ENCODE peak calls at places on chromosomes 5 and 9, in nine cellular contexts. One of them, this sample, is unnamed.

GRCh38 chr9:4640027-4640426 is 22.1 kb upstream of the PLPP6 start:
- DNase-seq in tibial nerve: no peak
- DNase-seq in IMR-90: no peak
- DNase-seq in NB4: peak
- DNase-seq in lower leg skin: no peak
- DNase-seq in H1: no peak
- DNase-seq in ovary: no peak
- DNase-seq in heart left ventricle: no peak
- DNase-seq in thyroid gland: peak
- DNase-seq in this sample: no peak

GRCh38 chr5:133825631-133826289 is 142.7 kb downstream of the C5orf15 start:
- DNase-seq in tibial nerve: no peak
- DNase-seq in IMR-90: no peak
- DNase-seq in NB4: no peak
- DNase-seq in lower leg skin: peak
- DNase-seq in H1: no peak
- DNase-seq in ovary: no peak
- DNase-seq in heart left ventricle: no peak
- DNase-seq in thyroid gland: peak
- DNase-seq in this sample: peak

GRCh38 chr5:123097483-123097870 is 8.4 kb downstream of the PRDM6 start:
- DNase-seq in tibial nerve: no peak
- DNase-seq in IMR-90: no peak
- DNase-seq in NB4: no peak
- DNase-seq in lower leg skin: no peak
- DNase-seq in H1: no peak
- DNase-seq in ovary: no peak
- DNase-seq in heart left ventricle: no peak
- DNase-seq in thyroid gland: no peak
- DNase-seq in this sample: no peak

GRCh38 chr5:61477788-61478187 is 145.7 kb downstream of the ZSWIM6 start:
- DNase-seq in tibial nerve: no peak
- DNase-seq in IMR-90: no peak
- DNase-seq in NB4: no peak
- DNase-seq in lower leg skin: no peak
- DNase-seq in H1: no peak
- DNase-seq in ovary: no peak
- DNase-seq in heart left ventricle: no peak
- DNase-seq in thyroid gland: no peak
- DNase-seq in this sample: no peak

GRCh38 chr9:124260769-124261603 is 3.2 kb downstream of the NEK6 start:
- DNase-seq in tibial nerve: no peak
- DNase-seq in IMR-90: peak
- DNase-seq in NB4: peak
- DNase-seq in lower leg skin: no peak
- DNase-seq in H1: no peak
- DNase-seq in ovary: no peak
- DNase-seq in heart left ventricle: no peak
- DNase-seq in thyroid gland: no peak
- DNase-seq in this sample: no peak

GRCh38 chr9:136016882-136017812 is 56.0 kb upstream of the UBAC1 start:
- DNase-seq in tibial nerve: no peak
- DNase-seq in IMR-90: no peak
- DNase-seq in NB4: no peak
- DNase-seq in lower leg skin: peak
- DNase-seq in H1: peak
- DNase-seq in ovary: peak
- DNase-seq in heart left ventricle: no peak
- DNase-seq in thyroid gland: peak
- DNase-seq in this sample: no peak

GRCh38 chr9:74412236-74412979 is 84.7 kb upstream of the RORB start:
- DNase-seq in tibial nerve: no peak
- DNase-seq in IMR-90: no peak
- DNase-seq in NB4: no peak
- DNase-seq in lower leg skin: no peak
- DNase-seq in H1: no peak
- DNase-seq in ovary: no peak
- DNase-seq in heart left ventricle: no peak
- DNase-seq in thyroid gland: peak
- DNase-seq in this sample: no peak

GRCh38 chr9:82223442-82223841 is 234.9 kb downstream of the SPATA31D1 start:
- DNase-seq in tibial nerve: no peak
- DNase-seq in IMR-90: peak
- DNase-seq in NB4: no peak
- DNase-seq in lower leg skin: no peak
- DNase-seq in H1: no peak
- DNase-seq in ovary: no peak
- DNase-seq in heart left ventricle: no peak
- DNase-seq in thyroid gland: no peak
- DNase-seq in this sample: no peak

GRCh38 chr5:95900383-95900958 is 61.2 kb downstream of the ELL2 start:
- DNase-seq in tibial nerve: no peak
- DNase-seq in IMR-90: peak
- DNase-seq in NB4: no peak
- DNase-seq in lower leg skin: no peak
- DNase-seq in H1: no peak
- DNase-seq in ovary: no peak
- DNase-seq in heart left ventricle: peak
- DNase-seq in thyroid gland: peak
- DNase-seq in this sample: peak

GRCh38 chr5:80055491-80056170 is 20.5 kb downstream of the THBS4 start:
- DNase-seq in tibial nerve: no peak
- DNase-seq in IMR-90: no peak
- DNase-seq in NB4: no peak
- DNase-seq in lower leg skin: no peak
- DNase-seq in H1: peak
- DNase-seq in ovary: no peak
- DNase-seq in heart left ventricle: no peak
- DNase-seq in thyroid gland: peak
- DNase-seq in this sample: no peak

GRCh38 chr5:169350759-169351240 is 49.9 kb upstream of the SLIT3 start:
- DNase-seq in tibial nerve: no peak
- DNase-seq in IMR-90: peak
- DNase-seq in NB4: peak
- DNase-seq in lower leg skin: no peak
- DNase-seq in H1: no peak
- DNase-seq in ovary: no peak
- DNase-seq in heart left ventricle: no peak
- DNase-seq in thyroid gland: peak
- DNase-seq in this sample: no peak

GRCh38 chr5:140042551-140043507 is at the start of gene NRG2:
- DNase-seq in tibial nerve: peak
- DNase-seq in IMR-90: peak
- DNase-seq in NB4: peak
- DNase-seq in lower leg skin: peak
- DNase-seq in H1: peak
- DNase-seq in ovary: peak
- DNase-seq in heart left ventricle: peak
- DNase-seq in thyroid gland: peak
- DNase-seq in this sample: peak

GRCh38 chr5:73415171-73415570 is 33.4 kb downstream of the FOXD1 start:
- DNase-seq in tibial nerve: no peak
- DNase-seq in IMR-90: no peak
- DNase-seq in NB4: no peak
- DNase-seq in lower leg skin: no peak
- DNase-seq in H1: no peak
- DNase-seq in ovary: no peak
- DNase-seq in heart left ventricle: no peak
- DNase-seq in thyroid gland: no peak
- DNase-seq in this sample: no peak

GRCh38 chr5:149834246-149834855 is 104.2 kb downstream of the PPARGC1B start:
- DNase-seq in tibial nerve: no peak
- DNase-seq in IMR-90: peak
- DNase-seq in NB4: peak
- DNase-seq in lower leg skin: no peak
- DNase-seq in H1: peak
- DNase-seq in ovary: peak
- DNase-seq in heart left ventricle: no peak
- DNase-seq in thyroid gland: peak
- DNase-seq in this sample: no peak

GRCh38 chr9:113953541-113953940 is 77.4 kb downstream of the ZNF618 start:
- DNase-seq in tibial nerve: no peak
- DNase-seq in IMR-90: peak
- DNase-seq in NB4: no peak
- DNase-seq in lower leg skin: no peak
- DNase-seq in H1: no peak
- DNase-seq in ovary: no peak
- DNase-seq in heart left ventricle: no peak
- DNase-seq in thyroid gland: no peak
- DNase-seq in this sample: no peak

GRCh38 chr9:20552874-20553624 is 69.2 kb downstream of the MLLT3 start:
- DNase-seq in tibial nerve: no peak
- DNase-seq in IMR-90: peak
- DNase-seq in NB4: no peak
- DNase-seq in lower leg skin: no peak
- DNase-seq in H1: no peak
- DNase-seq in ovary: no peak
- DNase-seq in heart left ventricle: no peak
- DNase-seq in thyroid gland: no peak
- DNase-seq in this sample: peak

GRCh38 chr9:20550326-20550725 is 72.0 kb downstream of the MLLT3 start:
- DNase-seq in tibial nerve: no peak
- DNase-seq in IMR-90: no peak
- DNase-seq in NB4: no peak
- DNase-seq in lower leg skin: no peak
- DNase-seq in H1: no peak
- DNase-seq in ovary: no peak
- DNase-seq in heart left ventricle: no peak
- DNase-seq in thyroid gland: no peak
- DNase-seq in this sample: no peak

GRCh38 chr9:20551835-20552234 is 70.5 kb downstream of the MLLT3 start:
- DNase-seq in tibial nerve: no peak
- DNase-seq in IMR-90: no peak
- DNase-seq in NB4: no peak
- DNase-seq in lower leg skin: no peak
- DNase-seq in H1: no peak
- DNase-seq in ovary: no peak
- DNase-seq in heart left ventricle: no peak
- DNase-seq in thyroid gland: no peak
- DNase-seq in this sample: no peak

GRCh38 chr9:20549053-20549452 is 73.2 kb downstream of the MLLT3 start:
- DNase-seq in tibial nerve: no peak
- DNase-seq in IMR-90: no peak
- DNase-seq in NB4: no peak
- DNase-seq in lower leg skin: no peak
- DNase-seq in H1: no peak
- DNase-seq in ovary: no peak
- DNase-seq in heart left ventricle: no peak
- DNase-seq in thyroid gland: no peak
- DNase-seq in this sample: no peak

GRCh38 chr9:20551236-20551635 is 71.1 kb downstream of the MLLT3 start:
- DNase-seq in tibial nerve: no peak
- DNase-seq in IMR-90: peak
- DNase-seq in NB4: no peak
- DNase-seq in lower leg skin: no peak
- DNase-seq in H1: no peak
- DNase-seq in ovary: no peak
- DNase-seq in heart left ventricle: no peak
- DNase-seq in thyroid gland: no peak
- DNase-seq in this sample: no peak
- H3K4me3 ChIP-seq in tibial nerve: no peak
- H3K4me3 ChIP-seq in IMR-90: no peak
- H3K4me3 ChIP-seq in NB4: no peak
- H3K4me3 ChIP-seq in lower leg skin: no peak
- H3K4me3 ChIP-seq in H1: no peak
- H3K4me3 ChIP-seq in ovary: no peak
- H3K4me3 ChIP-seq in heart left ventricle: no peak
- H3K4me3 ChIP-seq in thyroid gland: no peak
- H3K4me3 ChIP-seq in this sample: no peak

GRCh38 chr5:178231736-178232123 is 872 bp downstream of the PHYKPL start:
- DNase-seq in tibial nerve: no peak
- DNase-seq in IMR-90: no peak
- DNase-seq in NB4: peak
- DNase-seq in lower leg skin: no peak
- DNase-seq in H1: no peak
- DNase-seq in ovary: no peak
- DNase-seq in heart left ventricle: no peak
- DNase-seq in thyroid gland: no peak
- DNase-seq in this sample: no peak
- TF ChIP-seq CTCF in tibial nerve: no peak
- TF ChIP-seq CTCF in IMR-90: no peak
- TF ChIP-seq CTCF in NB4: no peak
- TF ChIP-seq CTCF in lower leg skin: no peak
- TF ChIP-seq CTCF in H1: no peak
- TF ChIP-seq CTCF in ovary: no peak
- TF ChIP-seq CTCF in heart left ventricle: no peak
- TF ChIP-seq CTCF in thyroid gland: no peak
- TF ChIP-seq CTCF in this sample: no peak

GRCh38 chr5:67483453-67484030 is 286.9 kb upstream of the CD180 start:
- DNase-seq in tibial nerve: no peak
- DNase-seq in IMR-90: no peak
- DNase-seq in NB4: no peak
- DNase-seq in lower leg skin: no peak
- DNase-seq in H1: no peak
- DNase-seq in ovary: no peak
- DNase-seq in heart left ventricle: no peak
- DNase-seq in thyroid gland: no peak
- DNase-seq in this sample: no peak

GRCh38 chr5:67490543-67491321 is 294.1 kb upstream of the CD180 start:
- DNase-seq in tibial nerve: no peak
- DNase-seq in IMR-90: no peak
- DNase-seq in NB4: no peak
- DNase-seq in lower leg skin: no peak
- DNase-seq in H1: no peak
- DNase-seq in ovary: no peak
- DNase-seq in heart left ventricle: no peak
- DNase-seq in thyroid gland: no peak
- DNase-seq in this sample: no peak

GRCh38 chr5:67493676-67494075 is 297.1 kb upstream of the CD180 start:
- DNase-seq in tibial nerve: no peak
- DNase-seq in IMR-90: no peak
- DNase-seq in NB4: peak
- DNase-seq in lower leg skin: no peak
- DNase-seq in H1: no peak
- DNase-seq in ovary: no peak
- DNase-seq in heart left ventricle: peak
- DNase-seq in thyroid gland: peak
- DNase-seq in this sample: peak

DNA sequence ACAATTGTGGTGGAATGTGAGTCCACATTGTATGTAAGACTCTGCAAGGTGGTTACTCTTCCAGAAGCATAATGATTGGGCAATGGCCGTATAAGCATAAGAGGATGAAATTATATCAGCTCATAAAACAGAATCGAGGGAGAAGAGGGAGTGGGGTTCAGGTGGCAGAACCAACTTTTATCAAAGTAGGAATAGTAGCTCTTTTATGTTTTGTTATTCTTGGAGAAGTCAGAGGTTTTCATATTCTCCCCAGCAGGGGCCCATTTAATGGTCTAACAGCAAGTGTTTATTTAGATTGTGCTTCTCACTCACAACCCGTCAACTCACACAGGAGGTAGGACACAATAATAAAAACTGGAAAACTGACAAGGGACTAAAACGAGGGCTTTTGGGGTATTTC is 291.3 kb upstream of the CD180 start:
- DNase-seq in tibial nerve: no peak
- DNase-seq in IMR-90: no peak
- DNase-seq in NB4: no peak
- DNase-seq in lower leg skin: no peak
- DNase-seq in H1: no peak
- DNase-seq in ovary: no peak
- DNase-seq in heart left ventricle: no peak
- DNase-seq in thyroid gland: no peak
- DNase-seq in this sample: no peak
- TF ChIP-seq POLR2A in tibial nerve: no peak
- TF ChIP-seq POLR2A in IMR-90: no peak
- TF ChIP-seq POLR2A in NB4: no peak
- TF ChIP-seq POLR2A in lower leg skin: no peak
- TF ChIP-seq POLR2A in H1: no peak
- TF ChIP-seq POLR2A in ovary: no peak
- TF ChIP-seq POLR2A in heart left ventricle: no peak
- TF ChIP-seq POLR2A in thyroid gland: no peak
- TF ChIP-seq POLR2A in this sample: no peak

GRCh38 chr9:130215341-130216119 is 43.3 kb downstream of the NCS1 start:
- DNase-seq in tibial nerve: no peak
- DNase-seq in IMR-90: peak
- DNase-seq in NB4: peak
- DNase-seq in lower leg skin: no peak
- DNase-seq in H1: no peak
- DNase-seq in ovary: no peak
- DNase-seq in heart left ventricle: no peak
- DNase-seq in thyroid gland: peak
- DNase-seq in this sample: no peak
- H3K4me3 ChIP-seq in tibial nerve: no peak
- H3K4me3 ChIP-seq in IMR-90: no peak
- H3K4me3 ChIP-seq in NB4: no peak
- H3K4me3 ChIP-seq in lower leg skin: no peak
- H3K4me3 ChIP-seq in H1: no peak
- H3K4me3 ChIP-seq in ovary: no peak
- H3K4me3 ChIP-seq in heart left ventricle: no peak
- H3K4me3 ChIP-seq in thyroid gland: no peak
- H3K4me3 ChIP-seq in this sample: no peak

This sample was measured in gastrocnemius medialis.